ENCODE peak calls at places on chromosomes 1 and 21, in seven cellular contexts. One of them, this sample, is unnamed.

GRCh38 chr1:21260405-21261129 is 29.7 kb downstream of the ECE1 start:
- DNase-seq in stimulated activated effector memory CD8-positive, alpha-beta T cell treated with anti-CD3 and anti-CD28 coated beads, Interleukin-12 subunit alpha, Interleukin-12 subunit beta, amount 100 ng/mL, for 72 hours: no peak
- DNase-seq in Right ventricle myocardium superior: peak
- DNase-seq in SK-N-SH: no peak
- DNase-seq in cardiac muscle cell: peak
- DNase-seq in COLO829: no peak
- DNase-seq in cardiac fibroblast: no peak
- DNase-seq in this sample: no peak

GRCh38 chr1:56645663-56646330 is 683 bp downstream of the PRKAA2 start:
- DNase-seq in stimulated activated effector memory CD8-positive, alpha-beta T cell treated with anti-CD3 and anti-CD28 coated beads, Interleukin-12 subunit alpha, Interleukin-12 subunit beta, amount 100 ng/mL, for 72 hours: no peak
- DNase-seq in Right ventricle myocardium superior: peak
- DNase-seq in SK-N-SH: peak
- DNase-seq in cardiac muscle cell: no peak
- DNase-seq in COLO829: no peak
- DNase-seq in cardiac fibroblast: no peak
- DNase-seq in this sample: peak

GRCh38 chr1:6274622-6275139 is 13.8 kb upstream of the GPR153 start:
- DNase-seq in stimulated activated effector memory CD8-positive, alpha-beta T cell treated with anti-CD3 and anti-CD28 coated beads, Interleukin-12 subunit alpha, Interleukin-12 subunit beta, amount 100 ng/mL, for 72 hours: no peak
- DNase-seq in Right ventricle myocardium superior: no peak
- DNase-seq in SK-N-SH: no peak
- DNase-seq in cardiac muscle cell: no peak
- DNase-seq in COLO829: no peak
- DNase-seq in cardiac fibroblast: no peak
- DNase-seq in this sample: no peak

GRCh38 chr1:223358826-223359225 is 5.2 kb downstream of the SUSD4 start:
- DNase-seq in stimulated activated effector memory CD8-positive, alpha-beta T cell treated with anti-CD3 and anti-CD28 coated beads, Interleukin-12 subunit alpha, Interleukin-12 subunit beta, amount 100 ng/mL, for 72 hours: no peak
- DNase-seq in Right ventricle myocardium superior: no peak
- DNase-seq in SK-N-SH: no peak
- DNase-seq in cardiac muscle cell: no peak
- DNase-seq in COLO829: no peak
- DNase-seq in cardiac fibroblast: no peak
- DNase-seq in this sample: no peak

GRCh38 chr1:229844675-229845074 is 218.6 kb downstream of the URB2 start:
- DNase-seq in stimulated activated effector memory CD8-positive, alpha-beta T cell treated with anti-CD3 and anti-CD28 coated beads, Interleukin-12 subunit alpha, Interleukin-12 subunit beta, amount 100 ng/mL, for 72 hours: no peak
- DNase-seq in Right ventricle myocardium superior: no peak
- DNase-seq in SK-N-SH: no peak
- DNase-seq in cardiac muscle cell: no peak
- DNase-seq in COLO829: no peak
- DNase-seq in cardiac fibroblast: no peak
- DNase-seq in this sample: no peak

GRCh38 chr1:81670286-81670685 is 130.4 kb upstream of the ADGRL2 start:
- DNase-seq in stimulated activated effector memory CD8-positive, alpha-beta T cell treated with anti-CD3 and anti-CD28 coated beads, Interleukin-12 subunit alpha, Interleukin-12 subunit beta, amount 100 ng/mL, for 72 hours: no peak
- DNase-seq in Right ventricle myocardium superior: peak
- DNase-seq in SK-N-SH: peak
- DNase-seq in cardiac muscle cell: peak
- DNase-seq in COLO829: peak
- DNase-seq in cardiac fibroblast: peak
- DNase-seq in this sample: peak

GRCh38 chr1:1019122-1019999 is 559 bp upstream of the AGRN start:
- DNase-seq in stimulated activated effector memory CD8-positive, alpha-beta T cell treated with anti-CD3 and anti-CD28 coated beads, Interleukin-12 subunit alpha, Interleukin-12 subunit beta, amount 100 ng/mL, for 72 hours: peak
- DNase-seq in Right ventricle myocardium superior: peak
- DNase-seq in SK-N-SH: peak
- DNase-seq in cardiac muscle cell: peak
- DNase-seq in COLO829: peak
- DNase-seq in cardiac fibroblast: peak
- DNase-seq in this sample: peak

GRCh38 chr1:234316486-234316885 is 56.8 kb upstream of the COA6 start:
- DNase-seq in stimulated activated effector memory CD8-positive, alpha-beta T cell treated with anti-CD3 and anti-CD28 coated beads, Interleukin-12 subunit alpha, Interleukin-12 subunit beta, amount 100 ng/mL, for 72 hours: no peak
- DNase-seq in Right ventricle myocardium superior: no peak
- DNase-seq in SK-N-SH: no peak
- DNase-seq in cardiac muscle cell: no peak
- DNase-seq in COLO829: no peak
- DNase-seq in cardiac fibroblast: no peak
- DNase-seq in this sample: no peak

GRCh38 chr1:198123146-198123545 is 33.7 kb upstream of the NEK7 start:
- DNase-seq in stimulated activated effector memory CD8-positive, alpha-beta T cell treated with anti-CD3 and anti-CD28 coated beads, Interleukin-12 subunit alpha, Interleukin-12 subunit beta, amount 100 ng/mL, for 72 hours: no peak
- DNase-seq in Right ventricle myocardium superior: no peak
- DNase-seq in SK-N-SH: no peak
- DNase-seq in cardiac muscle cell: peak
- DNase-seq in COLO829: no peak
- DNase-seq in cardiac fibroblast: peak
- DNase-seq in this sample: no peak

GRCh38 chr1:180248731-180249681 is 18.9 kb downstream of the LHX4 start:
- DNase-seq in stimulated activated effector memory CD8-positive, alpha-beta T cell treated with anti-CD3 and anti-CD28 coated beads, Interleukin-12 subunit alpha, Interleukin-12 subunit beta, amount 100 ng/mL, for 72 hours: no peak
- DNase-seq in Right ventricle myocardium superior: peak
- DNase-seq in SK-N-SH: peak
- DNase-seq in cardiac muscle cell: peak
- DNase-seq in COLO829: no peak
- DNase-seq in cardiac fibroblast: peak
- DNase-seq in this sample: peak

GRCh38 chr1:24351918-24352637 is 32.9 kb downstream of the GRHL3 start:
- DNase-seq in stimulated activated effector memory CD8-positive, alpha-beta T cell treated with anti-CD3 and anti-CD28 coated beads, Interleukin-12 subunit alpha, Interleukin-12 subunit beta, amount 100 ng/mL, for 72 hours: peak
- DNase-seq in Right ventricle myocardium superior: no peak
- DNase-seq in SK-N-SH: no peak
- DNase-seq in cardiac muscle cell: no peak
- DNase-seq in COLO829: no peak
- DNase-seq in cardiac fibroblast: peak
- DNase-seq in this sample: no peak

GRCh38 chr1:36981771-36982622 is 52.3 kb downstream of the GRIK3 start:
- DNase-seq in stimulated activated effector memory CD8-positive, alpha-beta T cell treated with anti-CD3 and anti-CD28 coated beads, Interleukin-12 subunit alpha, Interleukin-12 subunit beta, amount 100 ng/mL, for 72 hours: no peak
- DNase-seq in Right ventricle myocardium superior: no peak
- DNase-seq in SK-N-SH: peak
- DNase-seq in cardiac muscle cell: no peak
- DNase-seq in COLO829: no peak
- DNase-seq in cardiac fibroblast: no peak
- DNase-seq in this sample: no peak

GRCh38 chr21:37710555-37711293 is 205.5 kb downstream of the KCNJ6 start:
- DNase-seq in stimulated activated effector memory CD8-positive, alpha-beta T cell treated with anti-CD3 and anti-CD28 coated beads, Interleukin-12 subunit alpha, Interleukin-12 subunit beta, amount 100 ng/mL, for 72 hours: no peak
- DNase-seq in Right ventricle myocardium superior: no peak
- DNase-seq in SK-N-SH: peak
- DNase-seq in cardiac muscle cell: peak
- DNase-seq in COLO829: peak
- DNase-seq in cardiac fibroblast: peak
- DNase-seq in this sample: no peak

GRCh38 chr1:84370266-84370665 is 28.0 kb upstream of the DNASE2B start:
- DNase-seq in stimulated activated effector memory CD8-positive, alpha-beta T cell treated with anti-CD3 and anti-CD28 coated beads, Interleukin-12 subunit alpha, Interleukin-12 subunit beta, amount 100 ng/mL, for 72 hours: peak
- DNase-seq in Right ventricle myocardium superior: no peak
- DNase-seq in SK-N-SH: no peak
- DNase-seq in cardiac muscle cell: no peak
- DNase-seq in COLO829: no peak
- DNase-seq in cardiac fibroblast: no peak
- DNase-seq in this sample: no peak

GRCh38 chr1:113812661-113813135 is 422 bp upstream of the RSBN1 start:
- DNase-seq in stimulated activated effector memory CD8-positive, alpha-beta T cell treated with anti-CD3 and anti-CD28 coated beads, Interleukin-12 subunit alpha, Interleukin-12 subunit beta, amount 100 ng/mL, for 72 hours: no peak
- DNase-seq in Right ventricle myocardium superior: no peak
- DNase-seq in SK-N-SH: peak
- DNase-seq in cardiac muscle cell: peak
- DNase-seq in COLO829: no peak
- DNase-seq in cardiac fibroblast: no peak
- DNase-seq in this sample: peak

GRCh38 chr1:11339346-11340247 is 66.6 kb downstream of the UBIAD1 start:
- DNase-seq in stimulated activated effector memory CD8-positive, alpha-beta T cell treated with anti-CD3 and anti-CD28 coated beads, Interleukin-12 subunit alpha, Interleukin-12 subunit beta, amount 100 ng/mL, for 72 hours: no peak
- DNase-seq in Right ventricle myocardium superior: no peak
- DNase-seq in SK-N-SH: peak
- DNase-seq in cardiac muscle cell: no peak
- DNase-seq in COLO829: no peak
- DNase-seq in cardiac fibroblast: no peak
- DNase-seq in this sample: peak

GRCh38 chr1:207103892-207104373 is at the start of gene C4BPA:
- DNase-seq in stimulated activated effector memory CD8-positive, alpha-beta T cell treated with anti-CD3 and anti-CD28 coated beads, Interleukin-12 subunit alpha, Interleukin-12 subunit beta, amount 100 ng/mL, for 72 hours: no peak
- DNase-seq in Right ventricle myocardium superior: no peak
- DNase-seq in SK-N-SH: no peak
- DNase-seq in cardiac muscle cell: no peak
- DNase-seq in COLO829: no peak
- DNase-seq in cardiac fibroblast: no peak
- DNase-seq in this sample: no peak

GRCh38 chr1:85449356-85449755 is 15.6 kb downstream of the DDAH1 start:
- DNase-seq in stimulated activated effector memory CD8-positive, alpha-beta T cell treated with anti-CD3 and anti-CD28 coated beads, Interleukin-12 subunit alpha, Interleukin-12 subunit beta, amount 100 ng/mL, for 72 hours: no peak
- DNase-seq in Right ventricle myocardium superior: no peak
- DNase-seq in SK-N-SH: no peak
- DNase-seq in cardiac muscle cell: no peak
- DNase-seq in COLO829: peak
- DNase-seq in cardiac fibroblast: no peak
- DNase-seq in this sample: peak

GRCh38 chr1:32703479-32704291 is 1.1 kb upstream of the SYNC start:
- DNase-seq in stimulated activated effector memory CD8-positive, alpha-beta T cell treated with anti-CD3 and anti-CD28 coated beads, Interleukin-12 subunit alpha, Interleukin-12 subunit beta, amount 100 ng/mL, for 72 hours: no peak
- DNase-seq in Right ventricle myocardium superior: peak
- DNase-seq in SK-N-SH: peak
- DNase-seq in cardiac muscle cell: peak
- DNase-seq in COLO829: no peak
- DNase-seq in cardiac fibroblast: peak
- DNase-seq in this sample: no peak

GRCh38 chr1:47859092-47859743 is 138.0 kb downstream of the TRABD2B start:
- DNase-seq in stimulated activated effector memory CD8-positive, alpha-beta T cell treated with anti-CD3 and anti-CD28 coated beads, Interleukin-12 subunit alpha, Interleukin-12 subunit beta, amount 100 ng/mL, for 72 hours: no peak
- DNase-seq in Right ventricle myocardium superior: no peak
- DNase-seq in SK-N-SH: no peak
- DNase-seq in cardiac muscle cell: no peak
- DNase-seq in COLO829: no peak
- DNase-seq in cardiac fibroblast: no peak
- DNase-seq in this sample: no peak

GRCh38 chr1:219247441-219247840 is 73.8 kb downstream of the LYPLAL1 start:
- DNase-seq in stimulated activated effector memory CD8-positive, alpha-beta T cell treated with anti-CD3 and anti-CD28 coated beads, Interleukin-12 subunit alpha, Interleukin-12 subunit beta, amount 100 ng/mL, for 72 hours: no peak
- DNase-seq in Right ventricle myocardium superior: no peak
- DNase-seq in SK-N-SH: no peak
- DNase-seq in cardiac muscle cell: no peak
- DNase-seq in COLO829: no peak
- DNase-seq in cardiac fibroblast: no peak
- DNase-seq in this sample: no peak

This sample was measured in D341Med.